ENCODE peak calls at places on chromosomes 4 and X, in seven cellular contexts. One of them, this sample, is unnamed.

GRCh38 chr4:88592600-88593448 is 544 bp downstream of the HERC3 start:
- DNase-seq in brain microvascular endothelial cell: peak
- DNase-seq in heart right ventricle: peak
- DNase-seq in Peyer's patch: peak
- DNase-seq in heart left ventricle: peak
- DNase-seq in mesenchymal stem cell: peak
- DNase-seq in CD4-positive, CD25-positive, alpha-beta regulatory T cell: peak
- DNase-seq in this sample: peak

GRCh38 chrX:114363346-114363745 is 220.5 kb upstream of the HTR2C start:
- DNase-seq in CD4-positive, CD25-positive, alpha-beta regulatory T cell: no peak
- DNase-seq in brain microvascular endothelial cell: no peak
- DNase-seq in heart right ventricle: no peak
- DNase-seq in mesenchymal stem cell: no peak
- DNase-seq in heart left ventricle: no peak
- DNase-seq in Peyer's patch: no peak
- DNase-seq in this sample: no peak

GRCh38 chr4:146222313-146222712 is 8.0 kb downstream of the REELD1 start:
- DNase-seq in CD4-positive, CD25-positive, alpha-beta regulatory T cell: no peak
- DNase-seq in mesenchymal stem cell: peak
- DNase-seq in heart left ventricle: no peak
- DNase-seq in heart right ventricle: no peak
- DNase-seq in brain microvascular endothelial cell: peak
- DNase-seq in Peyer's patch: no peak
- DNase-seq in this sample: no peak

GRCh38 chrX:21926527-21927278 is 13.8 kb upstream of the SMS start:
- DNase-seq in brain microvascular endothelial cell: peak
- DNase-seq in heart left ventricle: no peak
- DNase-seq in heart right ventricle: no peak
- DNase-seq in mesenchymal stem cell: peak
- DNase-seq in CD4-positive, CD25-positive, alpha-beta regulatory T cell: no peak
- DNase-seq in Peyer's patch: no peak
- DNase-seq in this sample: no peak

GRCh38 chr4:20252656-20253271 is 1.1 kb downstream of the SLIT2 start:
- DNase-seq in heart right ventricle: peak
- DNase-seq in CD4-positive, CD25-positive, alpha-beta regulatory T cell: no peak
- DNase-seq in brain microvascular endothelial cell: no peak
- DNase-seq in heart left ventricle: peak
- DNase-seq in mesenchymal stem cell: peak
- DNase-seq in Peyer's patch: no peak
- DNase-seq in this sample: no peak

GRCh38 chr4:55398461-55398860 is 2.7 kb downstream of the TMEM165 start:
- DNase-seq in heart right ventricle: no peak
- DNase-seq in mesenchymal stem cell: peak
- DNase-seq in heart left ventricle: no peak
- DNase-seq in CD4-positive, CD25-positive, alpha-beta regulatory T cell: no peak
- DNase-seq in Peyer's patch: no peak
- DNase-seq in brain microvascular endothelial cell: no peak
- DNase-seq in this sample: no peak

GRCh38 chr4:17762705-17763104 is 18.7 kb downstream of the FAM184B start:
- DNase-seq in heart left ventricle: no peak
- DNase-seq in mesenchymal stem cell: peak
- DNase-seq in Peyer's patch: no peak
- DNase-seq in brain microvascular endothelial cell: no peak
- DNase-seq in heart right ventricle: no peak
- DNase-seq in CD4-positive, CD25-positive, alpha-beta regulatory T cell: no peak
- DNase-seq in this sample: no peak

GRCh38 chr4:183624548-183624947 is 34.4 kb downstream of the RWDD4 start:
- DNase-seq in CD4-positive, CD25-positive, alpha-beta regulatory T cell: no peak
- DNase-seq in heart right ventricle: no peak
- DNase-seq in mesenchymal stem cell: no peak
- DNase-seq in Peyer's patch: no peak
- DNase-seq in heart left ventricle: no peak
- DNase-seq in brain microvascular endothelial cell: no peak
- DNase-seq in this sample: no peak

GRCh38 chrX:9341305-9342201 is 123.3 kb upstream of the TBL1X start:
- DNase-seq in heart right ventricle: peak
- DNase-seq in Peyer's patch: peak
- DNase-seq in mesenchymal stem cell: peak
- DNase-seq in CD4-positive, CD25-positive, alpha-beta regulatory T cell: peak
- DNase-seq in heart left ventricle: peak
- DNase-seq in brain microvascular endothelial cell: no peak
- DNase-seq in this sample: no peak

GRCh38 chrX:56233100-56233499 is 944 bp downstream of the KLF8 start:
- DNase-seq in mesenchymal stem cell: no peak
- DNase-seq in Peyer's patch: no peak
- DNase-seq in heart right ventricle: no peak
- DNase-seq in heart left ventricle: peak
- DNase-seq in brain microvascular endothelial cell: no peak
- DNase-seq in CD4-positive, CD25-positive, alpha-beta regulatory T cell: no peak
- DNase-seq in this sample: no peak

GRCh38 chr4:15833801-15834200 is 55.7 kb downstream of the CD38 start:
- DNase-seq in CD4-positive, CD25-positive, alpha-beta regulatory T cell: no peak
- DNase-seq in mesenchymal stem cell: no peak
- DNase-seq in heart left ventricle: no peak
- DNase-seq in Peyer's patch: no peak
- DNase-seq in heart right ventricle: no peak
- DNase-seq in brain microvascular endothelial cell: no peak
- DNase-seq in this sample: no peak

GRCh38 chr4:106266201-106266600 is 49.8 kb downstream of the TBCK start:
- DNase-seq in mesenchymal stem cell: peak
- DNase-seq in brain microvascular endothelial cell: peak
- DNase-seq in Peyer's patch: no peak
- DNase-seq in CD4-positive, CD25-positive, alpha-beta regulatory T cell: no peak
- DNase-seq in heart right ventricle: no peak
- DNase-seq in heart left ventricle: no peak
- DNase-seq in this sample: no peak

GRCh38 chrX:39162322-39162721 is 361.1 kb downstream of the MID1IP1 start:
- DNase-seq in heart right ventricle: no peak
- DNase-seq in Peyer's patch: no peak
- DNase-seq in brain microvascular endothelial cell: no peak
- DNase-seq in mesenchymal stem cell: no peak
- DNase-seq in heart left ventricle: peak
- DNase-seq in CD4-positive, CD25-positive, alpha-beta regulatory T cell: peak
- DNase-seq in this sample: peak

GRCh38 chrX:45068555-45068954 is 132.1 kb downstream of the DIPK2B start:
- DNase-seq in CD4-positive, CD25-positive, alpha-beta regulatory T cell: no peak
- DNase-seq in brain microvascular endothelial cell: no peak
- DNase-seq in heart right ventricle: no peak
- DNase-seq in Peyer's patch: no peak
- DNase-seq in heart left ventricle: no peak
- DNase-seq in mesenchymal stem cell: peak
- DNase-seq in this sample: no peak

GRCh38 chrX:24124227-24124799 is 25.2 kb upstream of the ZFX start:
- DNase-seq in mesenchymal stem cell: no peak
- DNase-seq in Peyer's patch: no peak
- DNase-seq in heart left ventricle: no peak
- DNase-seq in heart right ventricle: no peak
- DNase-seq in brain microvascular endothelial cell: no peak
- DNase-seq in CD4-positive, CD25-positive, alpha-beta regulatory T cell: no peak
- DNase-seq in this sample: no peak

GRCh38 chr4:7332216-7333023 is 102.3 kb downstream of the PSAPL1 start:
- DNase-seq in heart right ventricle: peak
- DNase-seq in CD4-positive, CD25-positive, alpha-beta regulatory T cell: no peak
- DNase-seq in heart left ventricle: peak
- DNase-seq in brain microvascular endothelial cell: peak
- DNase-seq in Peyer's patch: no peak
- DNase-seq in mesenchymal stem cell: no peak
- DNase-seq in this sample: peak

GRCh38 chr4:144410230-144410783 is 235.6 kb upstream of the HHIP start:
- DNase-seq in CD4-positive, CD25-positive, alpha-beta regulatory T cell: no peak
- DNase-seq in heart right ventricle: no peak
- DNase-seq in Peyer's patch: no peak
- DNase-seq in mesenchymal stem cell: no peak
- DNase-seq in heart left ventricle: no peak
- DNase-seq in brain microvascular endothelial cell: no peak
- DNase-seq in this sample: no peak

GRCh38 chrX:40108959-40109287 is 11.2 kb upstream of the BCOR start:
- DNase-seq in brain microvascular endothelial cell: peak
- DNase-seq in Peyer's patch: peak
- DNase-seq in heart left ventricle: peak
- DNase-seq in mesenchymal stem cell: peak
- DNase-seq in CD4-positive, CD25-positive, alpha-beta regulatory T cell: peak
- DNase-seq in heart right ventricle: peak
- DNase-seq in this sample: peak

GRCh38 chrX:19789376-19789775 is 98.0 kb downstream of the SH3KBP1 start:
- DNase-seq in mesenchymal stem cell: no peak
- DNase-seq in heart right ventricle: no peak
- DNase-seq in Peyer's patch: no peak
- DNase-seq in CD4-positive, CD25-positive, alpha-beta regulatory T cell: no peak
- DNase-seq in heart left ventricle: no peak
- DNase-seq in brain microvascular endothelial cell: no peak
- DNase-seq in this sample: no peak

GRCh38 chr4:142281999-142282398 is 564.1 kb downstream of the INPP4B start:
- DNase-seq in brain microvascular endothelial cell: no peak
- DNase-seq in Peyer's patch: no peak
- DNase-seq in CD4-positive, CD25-positive, alpha-beta regulatory T cell: no peak
- DNase-seq in heart right ventricle: no peak
- DNase-seq in heart left ventricle: no peak
- DNase-seq in mesenchymal stem cell: no peak
- DNase-seq in this sample: no peak
- H3K27ac ChIP-seq in brain microvascular endothelial cell: no peak
- H3K27ac ChIP-seq in Peyer's patch: no peak
- H3K27ac ChIP-seq in CD4-positive, CD25-positive, alpha-beta regulatory T cell: no peak
- H3K27ac ChIP-seq in heart right ventricle: no peak
- H3K27ac ChIP-seq in heart left ventricle: no peak
- H3K27ac ChIP-seq in mesenchymal stem cell: no peak
- H3K27ac ChIP-seq in this sample: no peak

DNA sequence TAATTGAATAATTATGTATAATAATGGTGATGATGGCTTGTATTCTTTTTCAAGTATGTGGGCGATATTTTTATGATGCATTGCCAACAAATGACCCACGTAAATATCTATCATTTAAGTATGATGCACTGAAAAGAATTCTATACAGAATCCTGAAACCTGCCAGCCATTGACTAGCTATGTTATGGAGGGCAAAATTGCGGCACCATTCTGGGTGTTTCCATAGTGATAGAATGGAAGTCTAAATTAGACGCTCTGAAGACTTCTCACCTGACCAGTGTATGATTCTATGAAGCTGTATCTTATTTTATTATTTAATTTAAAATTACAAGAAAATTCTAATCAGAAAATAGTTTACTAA is 673 bp upstream of the CENPC start:
- DNase-seq in heart left ventricle: no peak
- DNase-seq in Peyer's patch: no peak
- DNase-seq in mesenchymal stem cell: no peak
- DNase-seq in heart right ventricle: no peak
- DNase-seq in brain microvascular endothelial cell: no peak
- DNase-seq in CD4-positive, CD25-positive, alpha-beta regulatory T cell: no peak
- DNase-seq in this sample: no peak
- H3K27ac ChIP-seq in heart left ventricle: peak
- H3K27ac ChIP-seq in Peyer's patch: peak
- H3K27ac ChIP-seq in mesenchymal stem cell: no peak
- H3K27ac ChIP-seq in heart right ventricle: peak
- H3K27ac ChIP-seq in brain microvascular endothelial cell: peak
- H3K27ac ChIP-seq in CD4-positive, CD25-positive, alpha-beta regulatory T cell: peak
- H3K27ac ChIP-seq in this sample: peak

GRCh38 chr4:54064317-54065275 is at the start of gene CHIC2:
- DNase-seq in mesenchymal stem cell: peak
- DNase-seq in brain microvascular endothelial cell: peak
- DNase-seq in heart right ventricle: peak
- DNase-seq in heart left ventricle: peak
- DNase-seq in CD4-positive, CD25-positive, alpha-beta regulatory T cell: peak
- DNase-seq in Peyer's patch: peak
- DNase-seq in this sample: peak

GRCh38 chr4:54065282-54066087 is 1.1 kb upstream of the CHIC2 start:
- DNase-seq in CD4-positive, CD25-positive, alpha-beta regulatory T cell: no peak
- DNase-seq in Peyer's patch: no peak
- DNase-seq in brain microvascular endothelial cell: no peak
- DNase-seq in heart left ventricle: peak
- DNase-seq in heart right ventricle: no peak
- DNase-seq in mesenchymal stem cell: peak
- DNase-seq in this sample: no peak

GRCh38 chr4:54067163-54067562 is 2.8 kb upstream of the CHIC2 start:
- DNase-seq in heart right ventricle: peak
- DNase-seq in heart left ventricle: peak
- DNase-seq in CD4-positive, CD25-positive, alpha-beta regulatory T cell: no peak
- DNase-seq in Peyer's patch: no peak
- DNase-seq in brain microvascular endothelial cell: no peak
- DNase-seq in mesenchymal stem cell: peak
- DNase-seq in this sample: no peak

GRCh38 chr4:54066088-54066415 is 1.6 kb upstream of the CHIC2 start:
- DNase-seq in heart right ventricle: no peak
- DNase-seq in Peyer's patch: no peak
- DNase-seq in mesenchymal stem cell: no peak
- DNase-seq in CD4-positive, CD25-positive, alpha-beta regulatory T cell: no peak
- DNase-seq in brain microvascular endothelial cell: no peak
- DNase-seq in heart left ventricle: no peak
- DNase-seq in this sample: no peak

DNA sequence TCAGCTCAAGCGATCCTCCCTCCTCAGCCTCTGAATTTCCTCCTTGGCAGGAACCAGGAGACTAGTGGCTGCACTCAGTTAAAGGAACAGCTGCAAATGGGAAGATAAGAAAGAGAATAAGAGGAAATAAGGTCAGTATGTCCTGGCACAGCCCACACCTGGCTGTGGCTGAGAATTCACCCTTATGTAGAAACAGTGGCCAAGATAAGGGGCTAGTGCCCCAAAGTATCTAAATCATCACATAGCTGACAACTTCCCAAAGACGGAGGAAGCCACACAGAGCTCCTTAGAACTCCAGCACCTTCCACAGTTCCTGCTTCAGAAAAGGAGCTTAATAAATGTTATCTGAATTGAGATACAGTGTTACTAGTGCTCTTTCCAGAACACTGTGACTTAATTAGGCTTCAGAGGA is 2.3 kb upstream of the CHIC2 start:
- DNase-seq in brain microvascular endothelial cell: no peak
- DNase-seq in mesenchymal stem cell: no peak
- DNase-seq in CD4-positive, CD25-positive, alpha-beta regulatory T cell: no peak
- DNase-seq in heart right ventricle: no peak
- DNase-seq in Peyer's patch: no peak
- DNase-seq in heart left ventricle: peak
- DNase-seq in this sample: no peak
- H3K27ac ChIP-seq in brain microvascular endothelial cell: no peak
- H3K27ac ChIP-seq in mesenchymal stem cell: no peak
- H3K27ac ChIP-seq in CD4-positive, CD25-positive, alpha-beta regulatory T cell: no peak
- H3K27ac ChIP-seq in heart right ventricle: peak
- H3K27ac ChIP-seq in Peyer's patch: peak
- H3K27ac ChIP-seq in heart left ventricle: peak
- H3K27ac ChIP-seq in this sample: peak

DNA sequence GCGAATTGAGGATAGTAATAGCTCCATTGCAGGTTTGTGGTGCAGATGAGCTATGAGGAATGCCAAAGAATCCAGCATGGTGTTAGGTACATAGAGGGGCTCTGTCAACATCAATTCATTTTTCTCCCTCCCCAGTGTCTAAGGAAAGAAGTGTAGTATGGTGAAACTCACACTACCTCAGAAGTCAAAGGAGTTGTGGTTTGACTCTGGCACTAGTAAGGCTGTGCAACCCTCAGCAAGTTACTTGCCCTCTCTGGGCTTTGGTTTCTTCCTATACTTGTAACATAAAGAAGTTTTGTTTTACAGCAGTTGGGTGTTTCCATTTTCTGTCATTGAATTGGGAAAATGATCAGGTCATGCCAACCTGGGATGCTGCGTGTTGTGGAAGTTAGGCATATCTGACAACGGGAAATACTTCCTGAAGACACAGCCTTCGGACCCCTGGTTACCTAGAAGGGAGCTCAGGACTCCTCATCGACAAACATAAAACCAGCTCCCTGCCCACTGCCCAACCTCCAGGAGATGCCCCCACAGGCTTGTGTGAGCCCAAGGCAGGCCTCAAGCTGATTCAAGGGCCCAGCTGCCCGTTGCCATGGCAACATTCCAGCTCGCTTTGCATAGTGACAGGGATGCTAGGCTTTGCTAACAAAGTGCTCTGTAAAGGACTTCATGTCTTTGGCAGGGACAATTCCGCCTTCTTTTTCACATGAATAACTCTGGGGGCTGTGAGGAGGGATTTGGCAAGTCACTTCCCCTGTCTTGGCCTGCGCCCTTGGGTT is 71.3 kb downstream of the RTL5 start:
- DNase-seq in Peyer's patch: no peak
- DNase-seq in heart left ventricle: no peak
- DNase-seq in CD4-positive, CD25-positive, alpha-beta regulatory T cell: no peak
- DNase-seq in brain microvascular endothelial cell: no peak
- DNase-seq in heart right ventricle: no peak
- DNase-seq in mesenchymal stem cell: no peak
- DNase-seq in this sample: no peak
- H3K27ac ChIP-seq in Peyer's patch: no peak
- H3K27ac ChIP-seq in heart left ventricle: no peak
- H3K27ac ChIP-seq in CD4-positive, CD25-positive, alpha-beta regulatory T cell: no peak
- H3K27ac ChIP-seq in brain microvascular endothelial cell: no peak
- H3K27ac ChIP-seq in heart right ventricle: no peak
- H3K27ac ChIP-seq in mesenchymal stem cell: no peak
- H3K27ac ChIP-seq in this sample: no peak

This sample was measured in pancreas.